ENCODE peak calls at places on chromosome 15, in six cellular contexts. M, X, Z, P, L and W are unnamed samples.

GRCh38 chr15:67003586-67003985 is 61.8 kb upstream of the SMAD3 start:
- DNase-seq in M (no peak), X (no peak), Z (no peak), P (no peak), L (no peak), W (no peak)

GRCh38 chr15:39110336-39110735 is 470.5 kb upstream of the THBS1 start:
- DNase-seq in M (no peak), X (no peak), Z (no peak), P (no peak), L (no peak), W (no peak)

GRCh38 chr15:92696096-92696495 is 40.5 kb upstream of the FAM174B start:
- DNase-seq in M (no peak), X (no peak), Z (no peak), P (no peak), L (no peak), W (no peak)

GRCh38 chr15:84034831-84035753 is 200.5 kb upstream of the GOLGA6L4 start:
- DNase-seq in M (peak; percentile 46), X (peak; percentile 6), Z (no peak), P (no peak), L (peak; percentile 17), W (no peak)

GRCh38 chr15:70236306-70237103 is 138.8 kb upstream of the TLE3 start:
- DNase-seq in M (no peak), X (no peak), Z (no peak), P (no peak), L (no peak), W (no peak)

GRCh38 chr15:78232951-78233350 is 1.4 kb downstream of the ACSBG1 start:
- DNase-seq in M (no peak), X (no peak), Z (no peak), P (no peak), L (no peak), W (no peak)

GRCh38 chr15:73226064-73226463 is 142.7 kb downstream of the HCN4 start:
- DNase-seq in M (no peak), X (no peak), Z (no peak), P (no peak), L (no peak), W (no peak)

GRCh38 chr15:74548236-74548635 is 7.2 kb downstream of the ARID3B start:
- DNase-seq in M (no peak), X (no peak), Z (no peak), P (no peak), L (no peak), W (no peak)

GRCh38 chr15:59170295-59170881 is 36.3 kb upstream of the LDHAL6B start:
- DNase-seq in M (no peak), X (peak; percentile 16), Z (no peak), P (no peak), L (peak; percentile 63), W (no peak)

GRCh38 chr15:67305506-67305905 is 50.9 kb downstream of the IQCH start:
- DNase-seq in M (no peak), X (no peak), Z (no peak), P (no peak), L (no peak), W (no peak)

GRCh38 chr15:71055461-71055860 is 59.8 kb upstream of the THSD4 start:
- DNase-seq in M (no peak), X (no peak), Z (no peak), P (no peak), L (no peak), W (no peak)

GRCh38 chr15:27681038-27681437 is 418.1 kb downstream of the OCA2 start:
- DNase-seq in M (no peak), X (peak; percentile 18), Z (no peak), P (no peak), L (peak; percentile 49), W (no peak)

GRCh38 chr15:93173369-93173768 is 84.4 kb upstream of the RGMA start:
- DNase-seq in M (no peak), X (no peak), Z (no peak), P (no peak), L (no peak), W (no peak)

GRCh38 chr15:75454471-75455418 is 3.3 kb upstream of the SIN3A start:
- DNase-seq in M (peak; percentile 26), X (no peak), Z (no peak), P (no peak), L (peak; percentile 66), W (no peak)

GRCh38 chr15:54482251-54482650 is 504.0 kb downstream of the UNC13C start:
- DNase-seq in M (no peak), X (no peak), Z (no peak), P (no peak), L (no peak), W (no peak)

GRCh38 chr15:78056714-78057269 is 20.7 kb downstream of the TBC1D2B start:
- DNase-seq in M (no peak), X (no peak), Z (no peak), P (no peak), L (no peak), W (no peak)

GRCh38 chr15:44435893-44436667 is 8.7 kb downstream of the CTDSPL2 start:
- DNase-seq in M (no peak), X (no peak), Z (no peak), P (no peak), L (no peak), W (no peak)

GRCh38 chr15:101206173-101206572 is 45.7 kb downstream of the CHSY1 start:
- DNase-seq in M (no peak), X (no peak), Z (no peak), P (no peak), L (no peak), W (no peak)

GRCh38 chr15:69321041-69321554 is 22.4 kb downstream of the PAQR5 start:
- DNase-seq in M (no peak), X (no peak), Z (no peak), P (no peak), L (peak; percentile 64), W (no peak)

GRCh38 chr15:29242466-29243242 is 27.0 kb downstream of the NSMCE3 start:
- DNase-seq in M (no peak), X (no peak), Z (no peak), P (no peak), L (no peak), W (no peak)
- TF ChIP-seq SIN3A in M (no peak), X (no peak), Z (no peak), P (no peak), L (no peak), W (no peak)

GRCh38 chr15:23869391-23869790 is 182.3 kb upstream of the NDN start:
- DNase-seq in M (no peak), X (peak; percentile 46), Z (no peak), P (no peak), L (peak; percentile 39), W (no peak)
- TF ChIP-seq SIN3A in M (no peak), X (no peak), Z (no peak), P (no peak), L (no peak), W (no peak)

GRCh38 chr15:88127477-88127799 is 129.1 kb downstream of the NTRK3 start:
- DNase-seq in M (no peak), X (no peak), Z (no peak), P (no peak), L (no peak), W (no peak)
- TF ChIP-seq SIN3A in M (no peak), X (no peak), Z (no peak), P (no peak), L (no peak), W (no peak)

GRCh38 chr15:41572866-41573265 is 13.9 kb downstream of the TYRO3 start:
- DNase-seq in M (no peak), X (no peak), Z (no peak), P (no peak), L (no peak), W (no peak)
- TF ChIP-seq SIN3A in M (no peak), X (no peak), Z (no peak), P (no peak), L (no peak), W (no peak)

DNA sequence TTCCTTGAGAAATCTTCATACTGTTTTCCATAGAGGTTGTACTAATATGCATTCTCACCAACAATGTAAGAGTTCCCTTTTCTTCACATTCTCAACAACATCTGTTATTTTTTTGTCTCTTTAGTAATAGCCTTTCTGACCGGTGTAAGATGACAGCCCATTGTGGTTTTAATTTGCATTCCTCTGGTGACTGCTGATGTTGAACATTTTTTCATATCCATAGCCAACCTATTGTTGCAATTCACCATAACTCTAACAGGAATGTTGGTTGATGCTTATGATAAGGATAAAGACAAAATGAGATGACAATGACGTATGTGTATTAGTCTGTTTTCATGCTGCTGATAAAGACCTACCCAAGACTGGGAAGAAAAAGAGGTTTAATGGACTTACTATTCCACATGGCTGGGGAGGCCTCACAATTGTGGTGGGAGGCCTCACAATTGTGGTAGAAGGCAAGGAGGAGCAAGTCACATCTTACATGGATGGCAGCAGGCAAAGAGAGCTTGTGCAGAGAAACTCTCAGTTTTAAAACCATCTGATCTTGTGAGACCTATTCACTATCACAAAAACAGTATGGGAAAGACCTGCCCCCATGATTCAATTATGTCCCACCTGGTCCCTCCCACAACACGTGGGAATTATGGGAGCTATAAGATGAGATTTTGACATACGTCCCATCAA is 37.6 kb upstream of the RHCG start:
- DNase-seq in M (no peak), X (no peak), Z (no peak), P (no peak), L (no peak), W (no peak)
- TF ChIP-seq SIN3A in M (no peak), X (no peak), Z (no peak), P (no peak), L (no peak), W (no peak)

GRCh38 chr15:82793737-82794136 is 12.1 kb downstream of the FSD2 start:
- DNase-seq in M (no peak), X (no peak), Z (no peak), P (no peak), L (no peak), W (no peak)
- TF ChIP-seq SIN3A in M (no peak), X (no peak), Z (no peak), P (no peak), L (no peak), W (no peak)